ENCODE peak calls at places on chromosomes 5 and 9, in nine cellular contexts. H is AG04450; M is frontal cortex; L is activated T-helper 9 cell treated with anti-CD3 and anti-CD28 coated beads, Interleukin-2, amount 50 U/mL, for 16 hours; W is NCI-H2029; S is GM04503; P is stimulated activated CD4-positive, alpha-beta T cell treated with anti-CD3 and anti-CD28 coated beads, Interleukin-1b, Interleukin-23, amount 100 ng/mL, for 48 hours; Z is AG09319; K is posterior vena cava. E is an unnamed sample.

GRCh38 chr5:94777163-94777885 is 158.9 kb downstream of the SLF1 start:
- DNase-seq in H (no peak), M (no peak), L (no peak), W (no peak), S (no peak), P (no peak), Z (no peak), K (no peak), E (no peak)

GRCh38 chr5:58849995-58850667 is 267.3 kb downstream of the RAB3C start:
- DNase-seq in H (no peak), M (peak; percentile 15), L (no peak), W (no peak), S (no peak), P (no peak), Z (no peak), K (no peak), E (no peak)

GRCh38 chr5:152144556-152144955 is 219.9 kb upstream of the GLRA1 start:
- DNase-seq in H (no peak), M (no peak), L (no peak), W (no peak), S (no peak), P (no peak), Z (no peak), K (no peak), E (no peak)

GRCh38 chr9:89526667-89527066 is 28.8 kb upstream of the SEMA4D start:
- DNase-seq in H (no peak), M (no peak), L (no peak), W (no peak), S (no peak), P (no peak), Z (no peak), K (no peak), E (no peak)

GRCh38 chr9:98227883-98228282 is 27.6 kb downstream of the TBC1D2 start:
- DNase-seq in H (no peak), M (no peak), L (no peak), W (no peak), S (no peak), P (no peak), Z (no peak), K (peak; percentile 34), E (no peak)

GRCh38 chr5:39584921-39585320 is 160.1 kb upstream of the DAB2 start:
- DNase-seq in H (no peak), M (no peak), L (no peak), W (no peak), S (peak; percentile 37), P (no peak), Z (no peak), K (no peak), E (no peak)

GRCh38 chr9:113463418-113464285 is at the start of gene RGS3:
- DNase-seq in H (no peak), M (peak; percentile 53), L (no peak), W (peak; percentile 88), S (no peak), P (no peak), Z (no peak), K (peak; percentile 77), E (peak; percentile 46)

GRCh38 chr5:116626272-116626723 is 51.7 kb upstream of the SEMA6A start:
- DNase-seq in H (no peak), M (peak; percentile 59), L (no peak), W (peak; percentile 69), S (no peak), P (no peak), Z (peak; percentile 8), K (no peak), E (no peak)

GRCh38 chr5:154849791-154850201 is 607 bp downstream of the FAXDC2 start:
- DNase-seq in H (no peak), M (no peak), L (no peak), W (no peak), S (no peak), P (no peak), Z (no peak), K (no peak), E (no peak)

GRCh38 chr5:92969191-92969780 is 611.7 kb downstream of the NR2F1-AS1 start:
- DNase-seq in H (no peak), M (no peak), L (no peak), W (no peak), S (no peak), P (no peak), Z (no peak), K (no peak), E (no peak)

GRCh38 chr5:176658817-176659216 is 11.5 kb downstream of the TSPAN17 start:
- DNase-seq in H (no peak), M (no peak), L (no peak), W (peak; percentile 40), S (no peak), P (no peak), Z (no peak), K (no peak), E (no peak)

GRCh38 chr5:57817001-57817453 is 334.4 kb upstream of the ACTBL2 start:
- DNase-seq in H (no peak), M (no peak), L (no peak), W (no peak), S (no peak), P (no peak), Z (no peak), K (no peak), E (no peak)

GRCh38 chr5:129804705-129805104 is 56.8 kb downstream of the MINAR2 start:
- DNase-seq in H (no peak), M (no peak), L (no peak), W (no peak), S (no peak), P (no peak), Z (no peak), K (no peak), E (no peak)

GRCh38 chr9:129160712-129161533 is 17.1 kb downstream of the IER5L start:
- DNase-seq in H (no peak), M (no peak), L (no peak), W (no peak), S (peak; percentile 83), P (no peak), Z (no peak), K (no peak), E (no peak)

GRCh38 chr9:94681508-94681907 is 42.2 kb upstream of the FBP1 start:
- DNase-seq in H (peak; percentile 62), M (peak; percentile 63), L (peak; percentile 33), W (peak; percentile 69), S (peak; percentile 45), P (peak; percentile 49), Z (no peak), K (peak; percentile 91), E (peak; percentile 70)

GRCh38 chr9:77883846-77884771 is 147.5 kb downstream of the GNAQ start:
- DNase-seq in H (no peak), M (no peak), L (no peak), W (no peak), S (peak; percentile 28), P (no peak), Z (no peak), K (no peak), E (peak; percentile 25)

GRCh38 chr5:94969174-94969573 is 315.7 kb downstream of the MCTP1 start:
- DNase-seq in H (no peak), M (no peak), L (no peak), W (no peak), S (no peak), P (no peak), Z (no peak), K (no peak), E (no peak)

GRCh38 chr9:37239224-37239859 is 119.0 kb downstream of the ZCCHC7 start:
- DNase-seq in H (no peak), M (no peak), L (no peak), W (no peak), S (no peak), P (no peak), Z (no peak), K (no peak), E (no peak)

GRCh38 chr5:131382407-131383395 is 118.8 kb downstream of the CDC42SE2 start:
- DNase-seq in H (peak; percentile 8), M (no peak), L (no peak), W (peak; percentile 83), S (no peak), P (peak; percentile 40), Z (no peak), K (no peak), E (no peak)

GRCh38 chr9:128456613-128457061 is 831 bp downstream of the ODF2 start:
- DNase-seq in H (no peak), M (peak; percentile 93), L (peak; percentile 50), W (peak; percentile 47), S (peak; percentile 37), P (peak; percentile 56), Z (peak; percentile 30), K (peak; percentile 90), E (peak; percentile 67)

GRCh38 chr5:65446682-65447081 is 35.0 kb downstream of the ADAMTS6 start:
- DNase-seq in H (no peak), M (no peak), L (no peak), W (no peak), S (no peak), P (no peak), Z (no peak), K (no peak), E (no peak)

GRCh38 chr9:74755355-74755754 is 132.4 kb downstream of the TRPM6 start:
- DNase-seq in H (no peak), M (no peak), L (no peak), W (no peak), S (no peak), P (no peak), Z (no peak), K (no peak), E (no peak)

GRCh38 chr9:128845186-128845931 is 15.8 kb upstream of the SPOUT1 start:
- DNase-seq in H (no peak), M (no peak), L (no peak), W (no peak), S (no peak), P (no peak), Z (no peak), K (peak; percentile 72), E (peak; percentile 75)

GRCh38 chr9:114334490-114334889 is 4.8 kb downstream of the ORM2 start:
- DNase-seq in H (no peak), M (no peak), L (no peak), W (no peak), S (no peak), P (no peak), Z (no peak), K (no peak), E (no peak)

GRCh38 chr5:5014836-5015235 is 125.3 kb upstream of the ADAMTS16 start:
- DNase-seq in H (no peak), M (peak; percentile 11), L (no peak), W (no peak), S (peak; percentile 54), P (no peak), Z (no peak), K (peak; percentile 89), E (no peak)

GRCh38 chr9:130857864-130858730 is 23.0 kb downstream of the ABL1 start:
- DNase-seq in H (peak; percentile 82), M (no peak), L (no peak), W (no peak), S (no peak), P (no peak), Z (no peak), K (peak; percentile 90), E (peak; percentile 73)

GRCh38 chr9:38685535-38685934 is 34.4 kb downstream of the FAM240B start:
- DNase-seq in H (no peak), M (peak; percentile 28), L (no peak), W (no peak), S (no peak), P (no peak), Z (no peak), K (no peak), E (no peak)

GRCh38 chr5:73444499-73445432 is 3.8 kb downstream of the FOXD1 start:
- DNase-seq in H (no peak), M (no peak), L (no peak), W (no peak), S (no peak), P (no peak), Z (no peak), K (no peak), E (peak; percentile 36)

GRCh38 chr9:69049094-69049493 is 13.5 kb downstream of the FXN start:
- DNase-seq in H (no peak), M (no peak), L (no peak), W (no peak), S (no peak), P (no peak), Z (no peak), K (no peak), E (no peak)

GRCh38 chr5:79146352-79146751 is 34.7 kb downstream of the BHMT start:
- DNase-seq in H (no peak), M (no peak), L (no peak), W (no peak), S (no peak), P (no peak), Z (no peak), K (no peak), E (no peak)

GRCh38 chr5:174680901-174681565 is 43.3 kb upstream of the MSX2 start:
- DNase-seq in H (no peak), M (no peak), L (no peak), W (no peak), S (no peak), P (no peak), Z (no peak), K (no peak), E (no peak)